ENCODE peak calls at places on chromosomes 13 and 19, in four cellular contexts. F is Calu3; I is CD4-positive, alpha-beta T cell; X is NCI-H446 treated with DMSO at 0.1 percent for 48 hours. E is an unnamed sample.

GRCh38 chr13:75968103-75968838 is 332.1 kb downstream of the LMO7 start:
- DNase-seq in F (no peak), I (no peak), X (no peak), E (peak; percentile 13)

GRCh38 chr19:41192574-41193419 is at the start of gene CYP2S1:
- DNase-seq in F (peak; percentile 71), I (no peak), X (no peak), E (no peak)

GRCh38 chr19:18029617-18030338 is 21.8 kb downstream of the ARRDC2 start:
- DNase-seq in F (peak; percentile 60), I (no peak), X (peak; percentile 96), E (no peak)

GRCh38 chr19:1182727-1183126 is 8.7 kb upstream of the SBNO2 start:
- DNase-seq in F (no peak), I (no peak), X (no peak), E (no peak)

GRCh38 chr13:47119568-47120080 is 222.8 kb upstream of the HTR2A start:
- DNase-seq in F (no peak), I (no peak), X (no peak), E (no peak)

GRCh38 chr19:54432144-54432738 is 16.8 kb upstream of the LENG8 start:
- DNase-seq in F (peak; percentile 73), I (no peak), X (no peak), E (no peak)

GRCh38 chr19:50399368-50399745 is 15.2 kb downstream of the POLD1 start:
- DNase-seq in F (no peak), I (no peak), X (no peak), E (no peak)

GRCh38 chr13:98577823-98578285 is 947 bp upstream of the STK24 start:
- DNase-seq in F (no peak), I (no peak), X (no peak), E (no peak)

GRCh38 chr19:30065680-30066606 is 123.9 kb downstream of the URI1 start:
- DNase-seq in F (no peak), I (no peak), X (no peak), E (no peak)

GRCh38 chr13:101919541-101920306 is 467.2 kb downstream of the ITGBL1 start:
- DNase-seq in F (peak; percentile 6), I (no peak), X (peak; percentile 39), E (no peak)